ENCODE peak calls at places on chromosomes 3 and 15, in seven cellular contexts. J, M, F, I, U, W and Q are unnamed samples.

GRCh38 chr3:40642812-40643211 is 118.1 kb downstream of the ZNF621 start:
- DNase-seq in J (no peak), M (no peak), F (no peak), I (no peak), U (no peak), W (no peak), Q (no peak)

GRCh38 chr3:128448491-128448890 is 18.2 kb downstream of the DNAJB8 start:
- DNase-seq in J (no peak), M (no peak), F (no peak), I (no peak), U (no peak), W (peak), Q (no peak)

GRCh38 chr15:83919319-83919830 is 265.5 kb downstream of the ADAMTSL3 start:
- DNase-seq in J (no peak), M (peak), F (no peak), I (no peak), U (no peak), W (peak), Q (no peak)

GRCh38 chr3:53998980-53999379 is 107.3 kb upstream of the SELENOK start:
- DNase-seq in J (no peak), M (no peak), F (no peak), I (no peak), U (no peak), W (no peak), Q (no peak)

GRCh38 chr15:48520376-48521155 is 124.9 kb downstream of the FBN1 start:
- DNase-seq in J (peak), M (no peak), F (no peak), I (no peak), U (no peak), W (no peak), Q (no peak)

GRCh38 chr3:106092792-106093191 is 224.0 kb upstream of the CBLB start:
- DNase-seq in J (no peak), M (no peak), F (no peak), I (no peak), U (no peak), W (no peak), Q (no peak)

GRCh38 chr15:25944386-25944785 is 81.3 kb upstream of the ATP10A start:
- DNase-seq in J (no peak), M (no peak), F (no peak), I (no peak), U (no peak), W (no peak), Q (no peak)

GRCh38 chr3:32510075-32510724 is 7.5 kb upstream of the CMTM6 start:
- DNase-seq in J (peak), M (peak), F (peak), I (peak), U (peak), W (peak), Q (peak)

GRCh38 chr3:179897241-179897640 is 139.5 kb downstream of the PEX5L start:
- DNase-seq in J (no peak), M (no peak), F (no peak), I (no peak), U (no peak), W (no peak), Q (no peak)

GRCh38 chr3:169453256-169454059 is 210.1 kb downstream of the MECOM start:
- DNase-seq in J (no peak), M (no peak), F (no peak), I (no peak), U (no peak), W (no peak), Q (no peak)

GRCh38 chr3:26712211-26713026 is 89.8 kb downstream of the LRRC3B start:
- DNase-seq in J (peak), M (no peak), F (no peak), I (peak), U (peak), W (peak), Q (no peak)

GRCh38 chr15:76310470-76311070 is 699 bp downstream of the ETFA start:
- DNase-seq in J (peak), M (peak), F (no peak), I (peak), U (no peak), W (no peak), Q (no peak)

GRCh38 chr3:38487323-38487722 is 8.8 kb upstream of the EXOG start:
- DNase-seq in J (no peak), M (no peak), F (no peak), I (peak), U (no peak), W (no peak), Q (no peak)

GRCh38 chr3:146577662-146578061 is 27.5 kb downstream of the PLSCR5 start:
- DNase-seq in J (peak), M (no peak), F (no peak), I (peak), U (peak), W (peak), Q (no peak)

GRCh38 chr3:14847613-14848541 is 29.1 kb downstream of the FGD5 start:
- DNase-seq in J (peak), M (no peak), F (peak), I (no peak), U (no peak), W (peak), Q (no peak)

GRCh38 chr15:79329186-79329611 is 18.3 kb downstream of the TMED3 start:
- DNase-seq in J (peak), M (no peak), F (no peak), I (no peak), U (no peak), W (no peak), Q (no peak)

GRCh38 chr15:74891469-74891868 is 1.6 kb downstream of the MPI start:
- DNase-seq in J (no peak), M (no peak), F (peak), I (no peak), U (peak), W (no peak), Q (no peak)

GRCh38 chr3:11718582-11719405 is 75.1 kb upstream of the VGLL4 start:
- DNase-seq in J (peak), M (peak), F (peak), I (peak), U (no peak), W (peak), Q (peak)

GRCh38 chr15:92892201-92892555 is 7.9 kb upstream of the CHD2 start:
- DNase-seq in J (no peak), M (no peak), F (no peak), I (no peak), U (no peak), W (no peak), Q (no peak)

GRCh38 chr3:145904138-145904537 is 256.8 kb downstream of the PLOD2 start:
- DNase-seq in J (no peak), M (no peak), F (no peak), I (no peak), U (no peak), W (no peak), Q (no peak)

GRCh38 chr3:139434764-139435291 is 41.5 kb downstream of the RBP2 start:
- DNase-seq in J (no peak), M (no peak), F (no peak), I (no peak), U (no peak), W (no peak), Q (no peak)